ENCODE peak calls at places on chromosomes 11 and 22, in ten cellular contexts. I, O, S, B, M, F, Z, L, J and D are unnamed samples.

GRCh38 chr22:38921126-38921525 is 36.3 kb upstream of the APOBEC3A start:
- DNase-seq in I (no peak), O (no peak), S (peak), B (no peak), M (no peak), F (no peak), Z (no peak), L (no peak), J (no peak), D (no peak)

GRCh38 chr11:133078012-133078411 is 454.3 kb downstream of the OPCML start:
- DNase-seq in I (no peak), O (no peak), S (no peak), B (no peak), M (no peak), F (no peak), Z (no peak), L (no peak), J (no peak), D (no peak)

GRCh38 chr22:47165338-47165931 is 403.0 kb downstream of the TBC1D22A start:
- DNase-seq in I (no peak), O (peak), S (peak), B (no peak), M (peak), F (no peak), Z (no peak), L (peak), J (no peak), D (no peak)

GRCh38 chr22:19599004-19599403 is 74.8 kb upstream of the CLDN5 start:
- DNase-seq in I (no peak), O (no peak), S (no peak), B (no peak), M (no peak), F (no peak), Z (no peak), L (no peak), J (no peak), D (no peak)

GRCh38 chr11:76217653-76218160 is 11.4 kb upstream of the WNT11 start:
- DNase-seq in I (no peak), O (no peak), S (no peak), B (no peak), M (no peak), F (no peak), Z (no peak), L (no peak), J (no peak), D (no peak)

GRCh38 chr11:126115253-126115540 is 52.5 kb upstream of the CDON start:
- DNase-seq in I (no peak), O (peak), S (peak), B (no peak), M (no peak), F (no peak), Z (no peak), L (peak), J (no peak), D (no peak)

GRCh38 chr22:38843201-38843715 is 570 bp downstream of the NPTXR start:
- DNase-seq in I (peak), O (peak), S (peak), B (peak), M (peak), F (peak), Z (peak), L (peak), J (no peak), D (no peak)

GRCh38 chr22:24070553-24070952 is 59.4 kb downstream of the CABIN1 start:
- DNase-seq in I (no peak), O (no peak), S (no peak), B (no peak), M (no peak), F (no peak), Z (no peak), L (no peak), J (no peak), D (no peak)

GRCh38 chr11:843086-843704 is 543 bp downstream of the TSPAN4 start:
- DNase-seq in I (no peak), O (no peak), S (no peak), B (peak), M (no peak), F (no peak), Z (no peak), L (peak), J (no peak), D (no peak)

GRCh38 chr11:126355926-126356897 is 726 bp downstream of the ST3GAL4 start:
- DNase-seq in I (peak), O (peak), S (no peak), B (no peak), M (no peak), F (no peak), Z (no peak), L (peak), J (no peak), D (no peak)

GRCh38 chr22:20595461-20595860 is 88.1 kb downstream of the MED15 start:
- DNase-seq in I (no peak), O (no peak), S (no peak), B (no peak), M (no peak), F (no peak), Z (no peak), L (no peak), J (no peak), D (no peak)

GRCh38 chr22:30453731-30454510 is 17.9 kb downstream of the SEC14L3 start:
- DNase-seq in I (no peak), O (no peak), S (peak), B (no peak), M (no peak), F (no peak), Z (no peak), L (no peak), J (no peak), D (no peak)

DNA sequence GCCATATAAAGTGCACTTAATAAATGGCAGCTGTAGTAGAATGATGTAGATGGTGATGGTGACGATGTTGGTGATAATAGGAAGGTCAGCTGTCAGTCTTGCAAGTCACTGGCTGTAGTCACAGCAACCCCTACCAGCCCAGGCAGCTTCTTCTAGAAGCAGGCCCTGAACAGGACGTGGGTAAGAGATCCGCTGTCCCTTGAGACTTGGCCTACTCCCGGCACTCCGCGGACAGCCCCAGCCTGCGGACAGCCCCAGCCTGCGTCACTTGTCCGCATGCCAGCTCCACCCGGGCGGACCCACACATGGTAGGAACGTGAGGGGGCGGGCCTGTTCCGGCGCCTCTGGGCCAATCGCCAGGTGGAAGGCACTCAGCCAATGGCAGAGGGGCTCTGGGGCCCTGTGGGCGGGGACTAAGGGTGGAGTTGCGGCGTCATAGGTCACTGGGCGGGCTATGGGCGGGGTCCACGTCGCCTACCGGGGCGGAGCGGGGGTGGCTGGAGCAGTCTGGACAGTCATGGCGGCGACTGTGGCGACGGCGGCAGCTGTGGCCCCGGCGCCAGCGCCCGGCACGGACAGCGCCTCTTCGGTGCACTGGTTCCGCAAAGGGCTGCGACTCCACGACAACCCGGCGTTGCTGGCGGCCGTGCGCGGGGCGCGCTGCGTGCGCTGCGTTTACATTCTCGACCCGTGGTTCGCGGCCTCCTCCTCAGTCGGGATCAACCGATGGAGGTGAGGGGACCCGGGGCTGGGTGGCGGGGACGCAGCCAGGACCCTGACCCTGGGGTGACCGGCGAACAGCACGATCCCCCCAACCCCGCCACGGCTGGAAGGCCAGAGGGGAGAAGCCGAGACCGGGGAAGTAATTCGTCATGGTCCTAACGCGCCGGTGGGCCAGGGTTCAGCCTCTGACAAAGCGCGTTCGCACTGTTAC is at the start of gene CRY2:
- DNase-seq in I (peak), O (peak), S (peak), B (peak), M (peak), F (peak), Z (peak), L (peak), J (peak), D (peak)
- TF ChIP-seq POLR2A in I (peak), O (peak), S (peak), B (peak), M (peak), F (peak), Z (peak), L (peak), J (peak), D (peak)

GRCh38 chr11:85651118-85651517 is 3.4 kb downstream of the TMEM126A start:
- DNase-seq in I (no peak), O (no peak), S (no peak), B (no peak), M (no peak), F (no peak), Z (no peak), L (no peak), J (no peak), D (no peak)

GRCh38 chr11:85647604-85648299 is at the start of gene TMEM126A:
- DNase-seq in I (peak), O (peak), S (peak), B (peak), M (peak), F (peak), Z (peak), L (peak), J (peak), D (no peak)

GRCh38 chr11:85658180-85658579 is 6.7 kb downstream of the CREBZF start:
- DNase-seq in I (no peak), O (no peak), S (no peak), B (no peak), M (no peak), F (no peak), Z (no peak), L (no peak), J (no peak), D (no peak)

GRCh38 chr11:85656777-85657176 is 8.2 kb downstream of the CREBZF start:
- DNase-seq in I (no peak), O (no peak), S (no peak), B (no peak), M (no peak), F (no peak), Z (no peak), L (no peak), J (no peak), D (no peak)

DNA sequence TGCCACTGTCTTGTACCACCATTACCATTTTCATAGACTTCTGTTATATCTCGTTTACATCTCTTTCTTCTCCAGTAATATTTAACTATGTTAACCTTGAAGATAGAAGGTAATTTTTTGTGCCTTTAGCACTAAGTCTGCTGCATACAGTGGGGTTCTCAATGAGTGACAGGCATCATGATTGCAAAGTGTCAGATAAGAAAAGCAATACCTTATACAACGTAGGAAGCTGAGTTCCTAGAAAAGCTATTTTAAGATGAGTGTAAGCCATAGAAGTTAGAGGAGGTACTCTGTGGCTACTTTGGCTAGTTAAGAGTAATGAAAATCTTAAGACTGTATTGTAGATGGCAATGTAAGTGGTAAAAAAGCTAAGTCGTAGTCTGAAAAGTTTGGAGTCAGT is 5.3 kb downstream of the TMEM126A start:
- DNase-seq in I (no peak), O (no peak), S (no peak), B (no peak), M (no peak), F (no peak), Z (no peak), L (no peak), J (no peak), D (no peak)
- TF ChIP-seq POLR2A in I (no peak), O (no peak), S (no peak), B (no peak), M (no peak), F (no peak), Z (no peak), L (no peak), J (no peak), D (no peak)

DNA sequence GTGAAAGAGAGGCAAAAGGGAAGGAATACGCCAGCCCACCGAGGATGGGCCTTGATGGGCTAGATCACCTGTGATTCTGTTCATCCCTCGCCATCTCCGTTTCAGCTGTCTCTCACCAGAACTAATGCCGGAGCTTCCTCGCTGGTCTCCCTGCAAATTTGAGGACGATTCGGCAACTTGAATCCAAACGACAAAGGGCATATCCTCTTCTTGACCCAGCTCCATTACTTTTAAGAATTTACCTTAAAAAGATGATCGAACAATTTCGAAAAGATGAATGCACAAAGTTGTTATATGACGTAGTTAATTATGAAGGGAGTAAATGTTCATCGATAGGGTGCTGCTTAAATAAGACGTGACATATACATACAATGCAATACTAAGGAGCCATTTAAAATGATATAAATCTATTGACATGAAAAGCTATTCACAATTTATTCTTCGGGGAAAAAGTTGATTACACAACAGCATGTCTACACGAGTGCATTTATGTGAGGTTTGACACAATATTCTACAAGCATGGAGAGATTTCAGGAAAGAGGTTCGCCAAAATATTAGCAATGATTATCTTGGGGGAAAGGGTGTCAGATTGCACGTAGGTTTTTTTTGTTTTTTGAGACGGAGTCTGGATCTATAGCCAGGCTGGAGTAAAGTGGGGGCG is 937 bp upstream of the FAM168A start:
- DNase-seq in I (no peak), O (no peak), S (no peak), B (no peak), M (no peak), F (no peak), Z (no peak), L (no peak), J (no peak), D (no peak)
- TF ChIP-seq POLR2A in I (no peak), O (no peak), S (no peak), B (no peak), M (no peak), F (no peak), Z (no peak), L (no peak), J (no peak), D (no peak)

DNA sequence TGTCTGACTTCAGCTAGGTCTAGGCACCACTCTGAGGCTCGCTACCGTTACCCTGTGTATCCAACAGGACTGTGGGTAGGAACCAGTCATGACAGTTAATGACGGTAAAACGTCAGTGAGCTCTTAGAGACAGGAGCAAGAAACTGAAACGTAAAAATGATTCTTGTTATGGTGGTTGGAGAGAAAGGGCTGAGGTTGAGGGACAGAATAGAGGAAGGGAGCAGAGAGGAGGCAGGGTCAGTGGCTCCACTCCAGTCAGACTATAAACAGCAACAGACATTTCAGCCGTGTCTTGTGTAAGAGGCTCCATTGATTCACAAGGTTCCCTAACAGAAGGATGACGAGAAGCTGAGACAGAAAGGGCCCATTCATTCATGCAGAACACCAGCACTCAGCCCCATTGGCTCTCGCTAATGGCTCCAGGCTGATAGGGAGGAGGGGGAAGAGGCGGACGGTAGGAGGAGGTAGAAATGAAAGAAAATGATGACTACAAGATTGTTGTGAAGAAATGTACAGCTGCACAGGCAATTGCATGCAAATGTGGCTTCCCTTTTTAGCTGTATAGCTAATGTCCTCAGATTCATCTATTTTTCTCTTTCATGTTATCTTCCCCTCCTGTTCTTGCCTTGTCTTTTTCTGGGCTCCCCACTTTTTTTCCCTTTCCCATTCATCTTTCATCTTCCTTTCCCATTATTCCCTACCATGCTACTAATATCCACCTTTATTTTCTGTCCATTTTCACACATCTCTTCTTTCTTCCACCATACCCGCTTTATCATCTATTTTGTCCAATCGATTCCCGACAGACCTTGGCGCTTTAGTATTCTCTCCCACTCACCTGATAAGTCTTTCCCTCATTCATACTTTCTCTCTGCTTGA is 34.3 kb downstream of the ETS1 start:
- DNase-seq in I (no peak), O (no peak), S (peak), B (no peak), M (no peak), F (no peak), Z (peak), L (no peak), J (peak), D (no peak)
- TF ChIP-seq POLR2A in I (no peak), O (no peak), S (no peak), B (no peak), M (no peak), F (no peak), Z (peak), L (no peak), J (no peak), D (no peak)